ENCODE peak calls at places on chromosome 14, in nine cellular contexts. P is amniotic stem cell; Y is IMR-90; W is lower lobe of right lung; H is right cardiac atrium; S is NCI-H1092; T is type B pancreatic cell; F is amniotic epithelial cell; G is CD4-positive, alpha-beta memory T cell. O is an unnamed sample.

GRCh38 chr14:96681826-96682225 is 115.4 kb upstream of the VRK1 start:
- DNase-seq in P (no peak), Y (peak), W (no peak), H (no peak), S (no peak), T (no peak), F (no peak), G (no peak), O (no peak)

GRCh38 chr14:52546318-52546670 is 6.0 kb downstream of the TXNDC16 start:
- DNase-seq in P (no peak), Y (no peak), W (no peak), H (no peak), S (no peak), T (no peak), F (no peak), G (no peak), O (no peak)

GRCh38 chr14:87566986-87567385 is 426.0 kb downstream of the GALC start:
- DNase-seq in P (no peak), Y (peak), W (no peak), H (no peak), S (no peak), T (no peak), F (no peak), G (no peak), O (no peak)

GRCh38 chr14:60656755-60657608 is 7.7 kb upstream of the SIX1 start:
- DNase-seq in P (no peak), Y (peak), W (peak), H (peak), S (peak), T (peak), F (peak), G (no peak), O (peak)

GRCh38 chr14:74281069-74281468 is 21.7 kb downstream of the ABCD4 start:
- DNase-seq in P (no peak), Y (no peak), W (no peak), H (no peak), S (no peak), T (no peak), F (no peak), G (no peak), O (no peak)

GRCh38 chr14:100981808-100982207 is 78.3 kb upstream of the RTL1 start:
- DNase-seq in P (no peak), Y (peak), W (no peak), H (no peak), S (no peak), T (no peak), F (peak), G (no peak), O (no peak)

GRCh38 chr14:68762944-68763831 is 29.7 kb downstream of the ZFP36L1 start:
- DNase-seq in P (no peak), Y (peak), W (peak), H (peak), S (peak), T (no peak), F (peak), G (no peak), O (peak)

GRCh38 chr14:75141967-75142366 is 15.1 kb upstream of the NEK9 start:
- DNase-seq in P (no peak), Y (peak), W (no peak), H (no peak), S (no peak), T (no peak), F (peak), G (peak), O (no peak)

GRCh38 chr14:20632448-20632830 is 9.1 kb downstream of the OR6S1 start:
- DNase-seq in P (no peak), Y (no peak), W (no peak), H (no peak), S (no peak), T (no peak), F (peak), G (no peak), O (peak)

GRCh38 chr14:55912344-55912743 is 205.9 kb upstream of the PELI2 start:
- DNase-seq in P (no peak), Y (no peak), W (no peak), H (no peak), S (no peak), T (no peak), F (no peak), G (no peak), O (no peak)

GRCh38 chr14:74667758-74668157 is 45.1 kb downstream of the AREL1 start:
- DNase-seq in P (no peak), Y (peak), W (no peak), H (no peak), S (no peak), T (no peak), F (peak), G (no peak), O (no peak)

O was measured in DMS 273 treated with DMSO at 0.1 percent for 48 hours.